ENCODE peak calls at places on chromosomes 6 and 20, in five cellular contexts. Y is astrocyte, H is T-helper 17 cell, C is NCI-H1930, A is substantia nigra. V is an unnamed sample.

GRCh38 chr6:116251568-116252384 is 2.1 kb downstream of the TSPYL4 start:
- DNase-seq in Y (peak; percentile 82), H (no peak), C (no peak), A (no peak), V (no peak)

GRCh38 chr6:139943391-139943790 is 568.9 kb upstream of the CITED2 start:
- DNase-seq in Y (peak; percentile 96), H (no peak), C (no peak), A (no peak), V (no peak)

GRCh38 chr6:158817298-158818007 is 1.7 kb downstream of the EZR start:
- DNase-seq in Y (peak; percentile 42), H (no peak), C (no peak), A (no peak), V (peak; percentile 46)

GRCh38 chr6:38012573-38012972 is 193.0 kb downstream of the ZFAND3 start:
- DNase-seq in Y (peak; percentile 30), H (no peak), C (no peak), A (peak; percentile 6), V (peak; percentile 33)

GRCh38 chr6:124964764-124965105 is 2.5 kb downstream of the RNF217 start:
- DNase-seq in Y (peak; percentile 37), H (no peak), C (no peak), A (no peak), V (no peak)

GRCh38 chr20:44204156-44204831 is 6.3 kb downstream of the OSER1 start:
- DNase-seq in Y (peak; percentile 96), H (no peak), C (no peak), A (no peak), V (no peak)

GRCh38 chr20:22389836-22390542 is 194.4 kb downstream of the FOXA2 start:
- DNase-seq in Y (peak; percentile 60), H (no peak), C (peak; percentile 34), A (no peak), V (no peak)

GRCh38 chr20:31845300-31845863 is at the start of gene FOXS1:
- DNase-seq in Y (no peak), H (no peak), C (no peak), A (peak; percentile 7), V (no peak)

GRCh38 chr6:132084811-132085509 is 133.8 kb upstream of the CCN2 start:
- DNase-seq in Y (peak; percentile 99), H (no peak), C (no peak), A (no peak), V (no peak)

GRCh38 chr6:29527564-29527963 is 32.0 kb downstream of the UBD start:
- DNase-seq in Y (no peak), H (no peak), C (no peak), A (no peak), V (no peak)

GRCh38 chr20:4300921-4301320 is 285.6 kb upstream of the RNF24 start:
- DNase-seq in Y (no peak), H (no peak), C (no peak), A (no peak), V (no peak)

GRCh38 chr6:53109612-53110011 is 39.0 kb downstream of the GCM1 start:
- DNase-seq in Y (no peak), H (no peak), C (no peak), A (no peak), V (no peak)

GRCh38 chr6:95119927-95120326 is 457.4 kb upstream of the MANEA start:
- DNase-seq in Y (no peak), H (no peak), C (no peak), A (no peak), V (no peak)

GRCh38 chr20:22763257-22763906 is 179.0 kb upstream of the FOXA2 start:
- DNase-seq in Y (no peak), H (no peak), C (no peak), A (no peak), V (no peak)

GRCh38 chr6:43584892-43585570 is 9.0 kb downstream of the POLH start:
- DNase-seq in Y (peak; percentile 42), H (no peak), C (no peak), A (no peak), V (peak; percentile 77)

GRCh38 chr6:113997106-113997505 is 26.2 kb upstream of the HDAC2 start:
- DNase-seq in Y (peak; percentile 90), H (no peak), C (no peak), A (no peak), V (no peak)

GRCh38 chr6:14458669-14459266 is 341.2 kb downstream of the CD83 start:
- DNase-seq in Y (peak; percentile 93), H (no peak), C (no peak), A (no peak), V (no peak)

GRCh38 chr20:24585796-24586522 is 116.5 kb downstream of the SYNDIG1 start:
- DNase-seq in Y (no peak), H (no peak), C (no peak), A (no peak), V (no peak)

GRCh38 chr20:9474835-9475413 is 39.5 kb upstream of the LAMP5 start:
- DNase-seq in Y (peak; percentile 49), H (no peak), C (no peak), A (no peak), V (no peak)

GRCh38 chr6:28981391-28981832 is 23.7 kb downstream of the ZNF311 start:
- DNase-seq in Y (peak; percentile 22), H (peak; percentile 36), C (peak; percentile 79), A (no peak), V (peak; percentile 80)

GRCh38 chr20:57251344-57251743 is 15.1 kb downstream of the BMP7 start:
- DNase-seq in Y (no peak), H (no peak), C (no peak), A (no peak), V (peak; percentile 29)

GRCh38 chr20:13307562-13308163 is 86.6 kb downstream of the ISM1 start:
- DNase-seq in Y (no peak), H (no peak), C (no peak), A (no peak), V (no peak)

GRCh38 chr6:151847064-151847463 is 39.6 kb downstream of the ESR1 start:
- DNase-seq in Y (peak; percentile 26), H (no peak), C (no peak), A (no peak), V (peak; percentile 32)

GRCh38 chr20:20017852-20018245 is 687 bp downstream of the NAA20 start:
- DNase-seq in Y (no peak), H (no peak), C (no peak), A (no peak), V (peak; percentile 47)

GRCh38 chr20:25325997-25326396 is 64.6 kb downstream of the ABHD12 start:
- DNase-seq in Y (no peak), H (no peak), C (no peak), A (no peak), V (no peak)

GRCh38 chr6:51199733-51200132 is 381.1 kb downstream of the TFAP2B start:
- DNase-seq in Y (no peak), H (no peak), C (no peak), A (no peak), V (no peak)

GRCh38 chr6:17470953-17471335 is 77.5 kb downstream of the CAP2 start:
- DNase-seq in Y (peak; percentile 69), H (no peak), C (no peak), A (no peak), V (no peak)

GRCh38 chr20:40766081-40766480 is 77.0 kb upstream of the MAFB start:
- DNase-seq in Y (no peak), H (no peak), C (no peak), A (no peak), V (no peak)

GRCh38 chr6:11172501-11173337 is 59.7 kb downstream of the NEDD9 start:
- DNase-seq in Y (no peak), H (peak; percentile 63), C (peak; percentile 53), A (peak; percentile 76), V (peak; percentile 83)

GRCh38 chr20:61636531-61637116 is 384.6 kb downstream of the CDH4 start:
- DNase-seq in Y (no peak), H (no peak), C (no peak), A (no peak), V (no peak)

GRCh38 chr20:38723982-38724602 is at the start of gene SLC32A1:
- DNase-seq in Y (no peak), H (no peak), C (peak; percentile 25), A (no peak), V (no peak)

GRCh38 chr6:88124925-88125557 is 41.1 kb downstream of the CNR1 start:
- DNase-seq in Y (no peak), H (no peak), C (no peak), A (no peak), V (no peak)

GRCh38 chr6:29705389-29706231 is 17.6 kb upstream of the HLA-F start:
- DNase-seq in Y (peak; percentile 22), H (no peak), C (peak; percentile 12), A (no peak), V (peak; percentile 39)

GRCh38 chr6:593907-594212 is 63.0 kb downstream of the HUS1B start:
- DNase-seq in Y (no peak), H (no peak), C (no peak), A (no peak), V (no peak)

GRCh38 chr6:121321282-121321681 is 13.0 kb downstream of the TBC1D32 start:
- DNase-seq in Y (no peak), H (no peak), C (no peak), A (no peak), V (no peak)

GRCh38 chr6:40957616-40958492 is 81.2 kb downstream of the UNC5CL start:
- DNase-seq in Y (peak; percentile 91), H (no peak), C (no peak), A (no peak), V (no peak)

GRCh38 chr6:14128017-14128416 is 10.4 kb downstream of the CD83 start:
- DNase-seq in Y (no peak), H (no peak), C (no peak), A (no peak), V (no peak)

GRCh38 chr20:43387737-43388136 is 70.0 kb upstream of the SRSF6 start:
- DNase-seq in Y (no peak), H (no peak), C (no peak), A (no peak), V (no peak)

GRCh38 chr6:26183581-26184408 is 96.6 kb downstream of the HFE start:
- DNase-seq in Y (peak; percentile 88), H (peak; percentile 31), C (no peak), A (peak; percentile 39), V (peak; percentile 80)

V was measured in activated CD8-positive, alpha-beta T cell treated with anti-CD3 and anti-CD28 coated beads, Interleukin-2, amount 10 ng/mL, durations not matched to agents 7 days and 5 days.